ENCODE peak calls at places on chromosome 10, in six cellular contexts. One of them, this sample, is unnamed.

GRCh38 chr10:97584798-97585438 is 729 bp downstream of the HOGA1 start:
- DNase-seq in AG08396: peak; percentile 3
- DNase-seq in GM13976: no peak
- DNase-seq in transverse colon: no peak
- DNase-seq in GM04503: no peak
- DNase-seq in NCI-H510A: no peak
- DNase-seq in this sample: no peak

GRCh38 chr10:69360485-69361302 is 56.0 kb downstream of the TACR2 start:
- DNase-seq in AG08396: peak; percentile 85
- DNase-seq in GM13976: no peak
- DNase-seq in transverse colon: peak; percentile 81
- DNase-seq in GM04503: peak; percentile 47
- DNase-seq in NCI-H510A: no peak
- DNase-seq in this sample: peak; percentile 72

GRCh38 chr10:32239770-32240169 is 107.2 kb downstream of the EPC1 start:
- DNase-seq in AG08396: peak; percentile 34
- DNase-seq in GM13976: no peak
- DNase-seq in transverse colon: no peak
- DNase-seq in GM04503: peak; percentile 60
- DNase-seq in NCI-H510A: no peak
- DNase-seq in this sample: no peak

GRCh38 chr10:27158421-27158820 is 3.3 kb downstream of the MASTL start:
- DNase-seq in AG08396: no peak
- DNase-seq in GM13976: no peak
- DNase-seq in transverse colon: no peak
- DNase-seq in GM04503: no peak
- DNase-seq in NCI-H510A: no peak
- DNase-seq in this sample: no peak

GRCh38 chr10:69220041-69220451 is at the start of gene HKDC1:
- DNase-seq in AG08396: no peak
- DNase-seq in GM13976: no peak
- DNase-seq in transverse colon: no peak
- DNase-seq in GM04503: no peak
- DNase-seq in NCI-H510A: no peak
- DNase-seq in this sample: no peak

GRCh38 chr10:103991393-103992128 is 24.6 kb downstream of the SLK start:
- DNase-seq in AG08396: no peak
- DNase-seq in GM13976: no peak
- DNase-seq in transverse colon: no peak
- DNase-seq in GM04503: no peak
- DNase-seq in NCI-H510A: no peak
- DNase-seq in this sample: no peak

GRCh38 chr10:96568402-96568801 is 18.4 kb downstream of the TM9SF3 start:
- DNase-seq in AG08396: no peak
- DNase-seq in GM13976: no peak
- DNase-seq in transverse colon: no peak
- DNase-seq in GM04503: no peak
- DNase-seq in NCI-H510A: no peak
- DNase-seq in this sample: no peak

GRCh38 chr10:129046074-129046681 is 420.9 kb upstream of the MGMT start:
- DNase-seq in AG08396: no peak
- DNase-seq in GM13976: no peak
- DNase-seq in transverse colon: no peak
- DNase-seq in GM04503: no peak
- DNase-seq in NCI-H510A: no peak
- DNase-seq in this sample: no peak

GRCh38 chr10:49283491-49283890 is 15.5 kb upstream of the C10orf71 start:
- DNase-seq in AG08396: no peak
- DNase-seq in GM13976: no peak
- DNase-seq in transverse colon: no peak
- DNase-seq in GM04503: no peak
- DNase-seq in NCI-H510A: no peak
- DNase-seq in this sample: peak; percentile 37

GRCh38 chr10:14625210-14625621 is 149.5 kb downstream of the FAM107B start:
- DNase-seq in AG08396: no peak
- DNase-seq in GM13976: no peak
- DNase-seq in transverse colon: no peak
- DNase-seq in GM04503: no peak
- DNase-seq in NCI-H510A: no peak
- DNase-seq in this sample: no peak

GRCh38 chr10:48456361-48456804 is 148.5 kb downstream of the ARHGAP22 start:
- DNase-seq in AG08396: no peak
- DNase-seq in GM13976: no peak
- DNase-seq in transverse colon: peak; percentile 35
- DNase-seq in GM04503: no peak
- DNase-seq in NCI-H510A: peak; percentile 19
- DNase-seq in this sample: peak; percentile 80

GRCh38 chr10:29199344-29199743 is 89.5 kb upstream of the LYZL1 start:
- DNase-seq in AG08396: no peak
- DNase-seq in GM13976: no peak
- DNase-seq in transverse colon: no peak
- DNase-seq in GM04503: no peak
- DNase-seq in NCI-H510A: no peak
- DNase-seq in this sample: no peak

GRCh38 chr10:32332299-32332750 is 14.6 kb downstream of the EPC1 start:
- DNase-seq in AG08396: no peak
- DNase-seq in GM13976: peak; percentile 59
- DNase-seq in transverse colon: peak; percentile 30
- DNase-seq in GM04503: no peak
- DNase-seq in NCI-H510A: no peak
- DNase-seq in this sample: no peak

GRCh38 chr10:490256-490655 is 199.2 kb downstream of the DIP2C start:
- DNase-seq in AG08396: no peak
- DNase-seq in GM13976: no peak
- DNase-seq in transverse colon: peak; percentile 46
- DNase-seq in GM04503: peak; percentile 81
- DNase-seq in NCI-H510A: no peak
- DNase-seq in this sample: no peak